ENCODE peak calls at places on chromosomes 6 and 20, in eight cellular contexts. K is nephron progenitor cell, Q is astrocyte of the spinal cord, R is AG04450, V is MCF 10A, D is hepatocyte, G is WTC11, W is endodermal cell. C is an unnamed sample.

GRCh38 chr6:52263709-52264320 is 19.5 kb upstream of the IL17F start:
- DNase-seq in K (peak), Q (peak), R (peak), V (peak), D (peak), G (peak), W (peak), C (peak)

GRCh38 chr20:8969062-8969694 is 99.7 kb upstream of the PLCB4 start:
- DNase-seq in K (no peak), Q (no peak), R (no peak), V (no peak), D (no peak), G (no peak), W (no peak), C (no peak)

GRCh38 chr6:149233056-149233715 is 84.3 kb upstream of the TAB2 start:
- DNase-seq in K (no peak), Q (peak), R (peak), V (peak), D (peak), G (no peak), W (peak), C (no peak)

GRCh38 chr6:7236312-7237209 is 76.4 kb downstream of the SSR1 start:
- DNase-seq in K (no peak), Q (no peak), R (no peak), V (peak), D (no peak), G (no peak), W (peak), C (no peak)

GRCh38 chr6:113674075-113674474 is 183.1 kb upstream of the MARCKS start:
- DNase-seq in K (no peak), Q (no peak), R (no peak), V (no peak), D (no peak), G (no peak), W (no peak), C (no peak)

GRCh38 chr20:18851556-18852098 is 38.0 kb downstream of the SCP2D1 start:
- DNase-seq in K (no peak), Q (no peak), R (no peak), V (peak), D (no peak), G (no peak), W (no peak), C (no peak)

GRCh38 chr6:166435574-166435973 is 52.8 kb upstream of the MPC1 start:
- DNase-seq in K (no peak), Q (no peak), R (no peak), V (no peak), D (no peak), G (no peak), W (no peak), C (no peak)

GRCh38 chr6:2818593-2818992 is 23.1 kb downstream of the SERPINB1 start:
- DNase-seq in K (no peak), Q (peak), R (no peak), V (no peak), D (no peak), G (no peak), W (no peak), C (no peak)

GRCh38 chr20:22583773-22584629 is at the start of gene FOXA2:
- DNase-seq in K (peak), Q (peak), R (no peak), V (peak), D (peak), G (peak), W (peak), C (no peak)

GRCh38 chr20:17594443-17594842 is 24.6 kb downstream of the DSTN start:
- DNase-seq in K (no peak), Q (peak), R (peak), V (no peak), D (peak), G (no peak), W (no peak), C (no peak)

GRCh38 chr6:147509900-147510299 is 1.4 kb downstream of the SAMD5 start:
- DNase-seq in K (no peak), Q (no peak), R (no peak), V (no peak), D (peak), G (no peak), W (no peak), C (no peak)

GRCh38 chr20:25081730-25082497 is at the start of gene VSX1:
- DNase-seq in K (no peak), Q (no peak), R (no peak), V (no peak), D (no peak), G (peak), W (peak), C (no peak)

GRCh38 chr6:103122766-103123601 is 1729.5 kb downstream of the GRIK2 start:
- DNase-seq in K (peak), Q (peak), R (no peak), V (peak), D (peak), G (peak), W (peak), C (peak)

GRCh38 chr6:109165392-109165964 is 70.2 kb downstream of the CEP57L1 start:
- DNase-seq in K (peak), Q (peak), R (peak), V (peak), D (peak), G (no peak), W (peak), C (no peak)

GRCh38 chr20:41476013-41476441 is 109.4 kb upstream of the EMILIN3 start:
- DNase-seq in K (no peak), Q (peak), R (peak), V (peak), D (no peak), G (no peak), W (no peak), C (no peak)

GRCh38 chr6:161370882-161371281 is 97.0 kb upstream of the AGPAT4 start:
- DNase-seq in K (peak), Q (peak), R (peak), V (peak), D (peak), G (peak), W (peak), C (peak)

GRCh38 chr20:3156811-3157619 is 2.6 kb downstream of the FASTKD5 start:
- DNase-seq in K (no peak), Q (no peak), R (no peak), V (no peak), D (no peak), G (no peak), W (no peak), C (no peak)

GRCh38 chr6:111709201-111709600 is 103.5 kb upstream of the TRAF3IP2 start:
- DNase-seq in K (no peak), Q (no peak), R (no peak), V (no peak), D (no peak), G (no peak), W (no peak), C (no peak)

GRCh38 chr6:149934249-149935156 is 7.3 kb upstream of the ULBP2 start:
- DNase-seq in K (peak), Q (peak), R (peak), V (peak), D (peak), G (peak), W (peak), C (peak)

DNA sequence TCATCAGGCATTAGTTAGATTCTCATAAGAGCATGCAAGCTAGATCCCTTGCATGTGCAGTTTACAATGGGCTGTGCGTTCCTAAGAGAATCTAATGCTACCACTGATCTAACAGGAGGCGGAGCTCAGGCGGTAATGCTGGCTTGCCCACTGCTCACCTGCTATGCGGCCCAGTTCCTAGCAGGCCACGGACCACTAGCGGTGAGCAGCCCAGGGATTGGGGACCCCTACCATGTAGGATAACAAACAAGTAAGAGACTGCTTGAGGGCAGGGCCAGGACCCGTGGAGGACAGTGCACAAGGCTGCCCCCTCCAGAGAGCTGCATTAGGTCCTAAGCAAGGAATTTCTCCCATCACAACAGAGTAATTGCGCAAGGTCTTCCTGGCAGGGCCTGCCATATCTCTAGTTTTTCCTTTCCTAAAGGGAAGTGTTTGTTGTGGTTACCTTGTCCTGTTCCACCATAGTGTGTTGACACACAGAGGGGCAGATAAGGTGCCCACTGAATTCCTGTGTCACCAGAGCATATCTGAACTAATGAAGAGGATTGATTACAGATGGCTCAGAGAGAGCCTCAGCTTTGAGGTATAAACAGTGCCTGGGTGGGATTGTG is 58.0 kb downstream of the PACRG start:
- DNase-seq in K (no peak), Q (no peak), R (no peak), V (no peak), D (no peak), G (no peak), W (peak), C (no peak)
- TF ChIP-seq CTCF in K (no peak), Q (no peak), R (no peak), V (no peak), D (no peak), G (no peak), W (no peak), C (no peak)

GRCh38 chr6:158205220-158205944 is 37.2 kb downstream of the GTF2H5 start:
- DNase-seq in K (no peak), Q (no peak), R (no peak), V (no peak), D (peak), G (peak), W (peak), C (no peak)
- TF ChIP-seq CTCF in K (peak), Q (peak), R (peak), V (peak), D (peak), G (peak), W (peak), C (peak)

GRCh38 chr20:56353356-56353755 is 5.4 kb upstream of the FAM210B start:
- DNase-seq in K (no peak), Q (no peak), R (no peak), V (no peak), D (no peak), G (no peak), W (no peak), C (no peak)

GRCh38 chr20:56348746-56349145 is 10.0 kb upstream of the FAM210B start:
- DNase-seq in K (no peak), Q (no peak), R (no peak), V (no peak), D (no peak), G (no peak), W (no peak), C (no peak)

GRCh38 chr20:56348306-56348695 is 10.5 kb upstream of the FAM210B start:
- DNase-seq in K (no peak), Q (no peak), R (no peak), V (no peak), D (peak), G (no peak), W (no peak), C (no peak)

GRCh38 chr20:56352656-56353055 is 6.1 kb upstream of the FAM210B start:
- DNase-seq in K (no peak), Q (no peak), R (no peak), V (no peak), D (no peak), G (no peak), W (no peak), C (no peak)

GRCh38 chr20:56350842-56351241 is 7.9 kb upstream of the FAM210B start:
- DNase-seq in K (no peak), Q (no peak), R (no peak), V (no peak), D (no peak), G (no peak), W (no peak), C (no peak)
- TF ChIP-seq CTCF in K (no peak), Q (no peak), R (no peak), V (no peak), D (no peak), G (no peak), W (no peak), C (no peak)

GRCh38 chr20:4883546-4883945 is 117.8 kb downstream of the SLC23A2 start:
- DNase-seq in K (no peak), Q (no peak), R (no peak), V (no peak), D (no peak), G (no peak), W (peak), C (no peak)
- TF ChIP-seq CTCF in K (no peak), Q (no peak), R (no peak), V (no peak), D (no peak), G (no peak), W (no peak), C (no peak)

C was measured in neural crest cell.